ENCODE peak calls at places on chromosomes 6 and 20, in five cellular contexts. X is stimulated activated CD4-positive, alpha-beta T cell treated with anti-CD3 and anti-CD28 coated beads, Interleukin-12 subunit alpha, Interleukin-12 subunit beta, amount 100 ng/mL, for 48 hours; L is colonic mucosa; S is heart left ventricle; K is NT2/D1. P is an unnamed sample.
A peak's percentile ranks its signal among the peaks of the same experiment; 100 is the strongest.

GRCh38 chr20:58102252-58102651 is 126.2 kb downstream of the ANKRD60 start:
- DNase-seq in X (no peak), L (no peak), S (no peak), K (no peak), P (no peak)

GRCh38 chr20:58991720-58992119 is 10.7 kb downstream of the NELFCD start:
- DNase-seq in X (no peak), L (no peak), S (peak; percentile 8), K (no peak), P (no peak)

GRCh38 chr6:27293436-27294152 is 18.5 kb downstream of the POM121L2 start:
- DNase-seq in X (no peak), L (no peak), S (no peak), K (no peak), P (no peak)

GRCh38 chr20:12386821-12387220 is 469.1 kb downstream of the BTBD3 start:
- DNase-seq in X (no peak), L (no peak), S (no peak), K (no peak), P (no peak)

GRCh38 chr6:122660296-122660695 is 50.1 kb downstream of the PKIB start:
- DNase-seq in X (no peak), L (no peak), S (no peak), K (no peak), P (no peak)

GRCh38 chr6:151493495-151494234 is at the start of gene CCDC170:
- DNase-seq in X (no peak), L (peak; percentile 26), S (peak; percentile 63), K (no peak), P (peak; percentile 16)

GRCh38 chr6:87808005-87808757 is 106.1 kb upstream of the AKIRIN2 start:
- DNase-seq in X (no peak), L (no peak), S (no peak), K (no peak), P (no peak)

GRCh38 chr6:169978615-169979161 is 227.3 kb downstream of the ERMARD start:
- DNase-seq in X (no peak), L (no peak), S (no peak), K (no peak), P (no peak)

GRCh38 chr6:145813285-145814034 is 1.1 kb downstream of the FBXO30 start:
- DNase-seq in X (no peak), L (no peak), S (no peak), K (no peak), P (no peak)

GRCh38 chr6:132633362-132633761 is 9.3 kb upstream of the TAAR2 start:
- DNase-seq in X (no peak), L (no peak), S (no peak), K (no peak), P (no peak)

GRCh38 chr6:31465718-31466117 is 32.2 kb upstream of the MICB start:
- DNase-seq in X (no peak), L (no peak), S (no peak), K (no peak), P (no peak)

GRCh38 chr6:135887069-135887468 is 35.6 kb downstream of the PDE7B start:
- DNase-seq in X (no peak), L (no peak), S (no peak), K (no peak), P (no peak)

GRCh38 chr6:35327349-35328027 is 14.9 kb upstream of the PPARD start:
- DNase-seq in X (peak; percentile 43), L (peak; percentile 70), S (peak; percentile 62), K (no peak), P (peak; percentile 55)

GRCh38 chr6:38393986-38394385 is 245.7 kb downstream of the BTBD9 start:
- DNase-seq in X (no peak), L (no peak), S (no peak), K (no peak), P (no peak)

P was measured in stimulated activated naive B cell treated with anti-CD40 and anti-IgM and Interleukin-4, amounts not matched to agents 10 μg/mL and 1 μg/mL and 100 μg/mL, for 72 hours.